ENCODE peak calls at places on chromosome 6, in eight cellular contexts. R is left lung, I is PC-3, Z is sigmoid colon, V is HCT116, K is mammary epithelial cell, T is mesendoderm, J is heart left ventricle. F is an unnamed sample. For H3K27me3 and H3K4me1, the result is how much of the 10 kb centered on the place peaks cover.

GRCh38 chr6:109236140-109237081 is 141.1 kb downstream of the CEP57L1 start:
- DNase-seq in R (peak), I (no peak), Z (no peak), V (no peak), K (no peak), T (peak), J (peak), F (no peak)

GRCh38 chr6:8468731-8469130 is 33.4 kb upstream of the SLC35B3 start:
- DNase-seq in R (no peak), I (no peak), Z (no peak), V (no peak), K (no peak), T (no peak), J (no peak), F (no peak)

GRCh38 chr6:164085552-164086325 is 671.2 kb downstream of the QKI start:
- DNase-seq in R (no peak), I (no peak), Z (peak), V (no peak), K (no peak), T (peak), J (peak), F (no peak)

GRCh38 chr6:33610779-33611421 is 10.2 kb upstream of the ITPR3 start:
- DNase-seq in R (no peak), I (no peak), Z (peak), V (no peak), K (peak), T (no peak), J (peak), F (no peak)

GRCh38 chr6:33410711-33411631 is at the start of gene PHF1:
- DNase-seq in R (peak), I (no peak), Z (no peak), V (peak), K (no peak), T (no peak), J (no peak), F (no peak)

GRCh38 chr6:119006972-119007371 is 71.5 kb downstream of the FAM184A start:
- DNase-seq in R (no peak), I (no peak), Z (no peak), V (no peak), K (no peak), T (no peak), J (no peak), F (no peak)

GRCh38 chr6:31762356-31762755 is at the start of gene SAPCD1:
- DNase-seq in R (no peak), I (no peak), Z (no peak), V (no peak), K (no peak), T (no peak), J (no peak), F (no peak)

GRCh38 chr6:122749451-122750050 is 30.0 kb upstream of the FABP7 start:
- DNase-seq in R (no peak), I (no peak), Z (no peak), V (no peak), K (no peak), T (no peak), J (no peak), F (no peak)

GRCh38 chr6:43383021-43383667 is 13.7 kb upstream of the ZNF318 start:
- DNase-seq in R (no peak), I (peak), Z (no peak), V (no peak), K (peak), T (no peak), J (no peak), F (no peak)

GRCh38 chr6:111880181-111880944 is 7.1 kb upstream of the FYN start:
- DNase-seq in R (no peak), I (peak), Z (no peak), V (no peak), K (peak), T (peak), J (no peak), F (no peak)

GRCh38 chr6:1608976-1609661 is 596 bp upstream of the FOXC1 start:
- DNase-seq in R (no peak), I (peak), Z (peak), V (no peak), K (peak), T (peak), J (no peak), F (no peak)

GRCh38 chr6:166907373-166907841 is 48.9 kb downstream of the RNASET2 start:
- DNase-seq in R (no peak), I (no peak), Z (no peak), V (no peak), K (no peak), T (no peak), J (no peak), F (no peak)

GRCh38 chr6:37691904-37692806 is 5.5 kb downstream of the MDGA1 start:
- DNase-seq in R (peak), I (peak), Z (peak), V (peak), K (peak), T (peak), J (peak), F (peak)

GRCh38 chr6:169473663-169474062 is 220.0 kb upstream of the THBS2 start:
- DNase-seq in R (no peak), I (no peak), Z (no peak), V (no peak), K (no peak), T (no peak), J (no peak), F (no peak)

GRCh38 chr6:36729169-36729549 is 31.5 kb downstream of the RAB44 start:
- DNase-seq in R (no peak), I (no peak), Z (no peak), V (no peak), K (no peak), T (no peak), J (no peak), F (no peak)

GRCh38 chr6:101013612-101014195 is 132.6 kb upstream of the ASCC3 start:
- DNase-seq in R (no peak), I (peak), Z (no peak), V (no peak), K (peak), T (no peak), J (no peak), F (no peak)

GRCh38 chr6:44708208-44708607 is 320.7 kb downstream of the CDC5L start:
- DNase-seq in R (no peak), I (no peak), Z (no peak), V (no peak), K (no peak), T (no peak), J (no peak), F (no peak)

GRCh38 chr6:40556881-40557280 is 30.3 kb downstream of the LRFN2 start:
- DNase-seq in R (no peak), I (no peak), Z (no peak), V (no peak), K (no peak), T (no peak), J (no peak), F (no peak)

GRCh38 chr6:40558102-40558501 is 29.1 kb downstream of the LRFN2 start:
- DNase-seq in R (no peak), I (no peak), Z (no peak), V (no peak), K (no peak), T (no peak), J (no peak), F (no peak)

GRCh38 chr6:40556023-40556422 is 31.1 kb downstream of the LRFN2 start:
- DNase-seq in R (no peak), I (no peak), Z (no peak), V (no peak), K (no peak), T (peak), J (no peak), F (no peak)

GRCh38 chr6:40552926-40553325 is 34.2 kb downstream of the LRFN2 start:
- DNase-seq in R (no peak), I (no peak), Z (no peak), V (no peak), K (no peak), T (no peak), J (no peak), F (no peak)

DNA sequence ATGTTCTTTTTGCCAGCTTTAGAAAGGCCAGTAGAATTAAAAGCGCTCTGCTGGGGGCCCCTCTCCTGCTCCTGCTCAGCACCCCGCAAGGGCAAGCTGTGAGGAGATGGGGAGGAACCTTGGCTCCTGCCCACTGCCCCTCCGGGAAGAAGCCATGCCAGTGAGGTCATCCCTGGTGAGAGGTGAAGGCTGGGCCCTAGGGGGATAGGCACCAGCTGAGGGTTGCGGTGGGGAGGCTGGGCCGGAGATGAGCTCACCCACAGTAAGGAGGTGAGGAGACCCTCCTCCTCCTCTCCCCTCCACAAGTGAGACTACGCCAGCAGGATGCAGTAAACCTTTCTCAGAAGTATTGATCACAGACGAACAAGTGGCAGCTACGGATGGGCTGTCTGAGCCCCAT is 32.1 kb downstream of the LRFN2 start:
- DNase-seq in R (no peak), I (no peak), Z (no peak), V (no peak), K (no peak), T (peak), J (no peak), F (no peak)
- H3K27me3 ChIP-seq in R (under half), I (under half), Z (under half), V (under half), K (under half), T (under half), J (under half), F (under half)

DNA sequence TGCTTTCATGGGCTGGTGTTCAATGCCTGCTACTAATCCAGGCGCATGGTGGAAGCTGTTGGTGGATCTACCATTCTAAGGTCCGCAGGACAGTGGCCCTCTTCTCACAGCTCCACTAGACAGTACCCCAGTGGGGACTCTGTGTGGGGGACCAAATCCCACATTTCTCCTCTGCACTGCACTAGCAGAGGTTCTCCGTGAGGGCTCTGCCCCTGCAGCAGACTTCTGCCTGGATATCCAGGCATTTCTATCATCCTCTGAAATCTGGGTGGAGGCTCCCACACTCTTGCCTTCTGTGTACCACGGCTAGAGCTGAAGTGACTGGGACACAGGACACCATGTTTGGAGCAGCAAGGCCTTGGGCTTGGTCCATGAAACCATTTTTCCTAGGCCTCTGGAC is 134.1 kb upstream of the C6orf118 start:
- DNase-seq in R (no peak), I (no peak), Z (no peak), V (no peak), K (no peak), T (no peak), J (no peak), F (no peak)
- H3K4me1 ChIP-seq in R (under half), I (under half), Z (under half), V (under half), K (under half), T (under half), J (under half), F (under half)

DNA sequence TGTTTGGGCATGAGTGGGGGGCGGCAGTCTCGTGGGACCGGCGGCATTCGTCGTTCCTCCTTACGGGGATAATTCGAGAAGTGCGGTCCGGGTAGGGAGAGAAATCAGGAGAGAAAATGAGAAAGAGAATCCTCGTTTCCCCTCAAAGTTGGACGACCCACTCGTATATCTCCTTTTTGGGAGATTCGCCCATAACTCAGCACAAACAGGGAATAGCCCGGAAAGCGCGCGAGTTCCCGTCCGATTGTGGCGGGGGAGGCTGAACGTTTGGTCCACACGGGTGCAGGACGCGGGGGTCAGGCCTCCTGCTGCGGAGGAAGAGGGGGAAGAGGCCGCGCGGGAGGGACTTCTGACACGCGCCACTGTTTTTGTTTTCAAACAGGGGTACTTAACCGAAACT is 42.4 kb downstream of the POPDC3 start:
- DNase-seq in R (no peak), I (no peak), Z (peak), V (no peak), K (peak), T (no peak), J (peak), F (no peak)
- H3K4me3 ChIP-seq in R (peak), I (no peak), Z (peak), V (peak), K (peak), T (peak), J (peak), F (peak)

GRCh38 chr6:29793036-29793356 is 34.6 kb upstream of the HLA-G start:
- DNase-seq in R (no peak), I (no peak), Z (no peak), V (no peak), K (no peak), T (no peak), J (no peak), F (no peak)
- H3K27me3 ChIP-seq in R (half or more), I (under half), Z (under half), V (under half), K (under half), T (under half), J (under half), F (under half)

DNA sequence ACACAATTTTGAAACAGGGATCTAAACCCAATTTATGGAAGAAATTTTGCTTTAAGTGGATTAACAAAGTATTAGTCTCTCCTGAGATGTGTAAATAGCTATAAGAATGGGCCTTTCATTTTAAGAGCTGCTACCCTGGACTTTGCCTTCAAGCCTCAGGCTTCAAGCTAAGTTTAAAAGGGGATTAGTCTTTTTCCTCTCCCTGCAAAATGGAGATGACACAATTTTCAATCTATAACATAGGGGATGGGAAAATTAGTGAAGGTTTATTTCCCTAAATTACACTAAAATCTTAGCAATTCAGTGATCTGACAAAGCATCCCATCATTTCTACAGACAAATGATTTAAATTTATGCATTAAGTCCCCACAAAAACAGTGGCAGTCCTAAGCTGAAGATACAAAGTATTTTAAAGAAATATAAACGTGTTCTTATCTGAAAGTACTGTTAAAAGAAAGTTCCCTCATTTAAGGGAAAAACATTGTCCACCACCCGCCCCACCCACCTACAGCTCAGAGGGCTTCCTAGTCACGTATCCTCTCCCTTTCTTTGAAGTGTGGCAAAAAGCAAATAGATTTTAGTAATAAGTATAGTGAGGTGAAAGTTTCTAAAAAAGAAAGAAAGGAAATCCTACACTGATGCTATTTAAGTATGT is 14.5 kb downstream of the ARHGAP18 start:
- DNase-seq in R (no peak), I (no peak), Z (no peak), V (no peak), K (no peak), T (no peak), J (no peak), F (no peak)
- H3K4me1 ChIP-seq in R (under half), I (under half), Z (under half), V (half or more), K (under half), T (under half), J (under half), F (under half)

GRCh38 chr6:79630883-79631799 is at the start of gene SH3BGRL2:
- DNase-seq in R (peak), I (peak), Z (peak), V (peak), K (peak), T (peak), J (peak), F (no peak)
- H3K4me3 ChIP-seq in R (peak), I (peak), Z (peak), V (peak), K (peak), T (peak), J (peak), F (peak)